ENCODE peak calls at places on chromosome 16, in five cellular contexts. D is glutamatergic neuron, S is epithelial cell of esophagus, J is psoas muscle, A is heart left ventricle. O is an unnamed sample.

GRCh38 chr16:35713762-35714650 is 2254.6 kb downstream of the TP53TG3F start:
- DNase-seq in D (no peak), S (no peak), J (no peak), A (peak), O (no peak)

GRCh38 chr16:64250866-64251265 is 871.0 kb downstream of the CDH11 start:
- DNase-seq in D (no peak), S (peak), J (no peak), A (no peak), O (no peak)

GRCh38 chr16:86931410-86931941 is 353.1 kb downstream of the FOXL1 start:
- DNase-seq in D (no peak), S (peak), J (no peak), A (peak), O (peak)

GRCh38 chr16:66930189-66930588 is 4.0 kb downstream of the CIAO2B start:
- DNase-seq in D (no peak), S (peak), J (peak), A (no peak), O (no peak)

GRCh38 chr16:79372504-79373184 is 227.9 kb downstream of the MAF start:
- DNase-seq in D (no peak), S (peak), J (no peak), A (no peak), O (peak)

GRCh38 chr16:29862383-29862883 is 593 bp downstream of the CDIPT start:
- DNase-seq in D (no peak), S (peak), J (no peak), A (peak), O (no peak)

GRCh38 chr16:70746040-70746707 is 54.8 kb downstream of the VAC14 start:
- DNase-seq in D (no peak), S (peak), J (peak), A (peak), O (peak)

GRCh38 chr16:17339764-17340541 is 130.8 kb downstream of the XYLT1 start:
- DNase-seq in D (no peak), S (peak), J (no peak), A (no peak), O (no peak)

GRCh38 chr16:30972872-30973271 is 12.1 kb upstream of the HSD3B7 start:
- DNase-seq in D (no peak), S (no peak), J (no peak), A (no peak), O (no peak)

GRCh38 chr16:12502671-12503070 is 301.0 kb downstream of the CPPED1 start:
- DNase-seq in D (no peak), S (no peak), J (no peak), A (no peak), O (no peak)

GRCh38 chr16:85138825-85139627 is 26.8 kb upstream of the CIBAR2 start:
- DNase-seq in D (no peak), S (no peak), J (no peak), A (no peak), O (no peak)

GRCh38 chr16:53054670-53055485 is at the start of gene CHD9:
- DNase-seq in D (peak), S (peak), J (peak), A (peak), O (peak)

GRCh38 chr16:11742041-11742535 is 569 bp downstream of the TXNDC11 start:
- DNase-seq in D (no peak), S (peak), J (peak), A (peak), O (peak)

O was measured in uterus.